ENCODE peak calls at places on chromosome 12, in nine cellular contexts. One of them, this sample, is unnamed.
A peak's percentile ranks its signal among the peaks of the same experiment; 100 is the strongest.

GRCh38 chr12:99745895-99746294 is 98.3 kb downstream of the GARIN6 start:
- DNase-seq in colonic mucosa: no peak
- DNase-seq in mesenchymal stem cell: no peak
- DNase-seq in HepG2: no peak
- DNase-seq in spleen: no peak
- DNase-seq in CD8-positive, alpha-beta T cell: no peak
- DNase-seq in heart left ventricle: no peak
- DNase-seq in fibroblast of lung: no peak
- DNase-seq in SK-N-SH: no peak
- DNase-seq in this sample: no peak

GRCh38 chr12:108720757-108721514 is 10.4 kb downstream of the CORO1C start:
- DNase-seq in colonic mucosa: no peak
- DNase-seq in mesenchymal stem cell: peak; percentile 77
- DNase-seq in HepG2: no peak
- DNase-seq in spleen: no peak
- DNase-seq in CD8-positive, alpha-beta T cell: no peak
- DNase-seq in heart left ventricle: no peak
- DNase-seq in fibroblast of lung: peak; percentile 74
- DNase-seq in SK-N-SH: no peak
- DNase-seq in this sample: no peak

GRCh38 chr12:76688627-76689026 is 75.3 kb upstream of the ZDHHC17 start:
- DNase-seq in colonic mucosa: no peak
- DNase-seq in mesenchymal stem cell: no peak
- DNase-seq in HepG2: no peak
- DNase-seq in spleen: no peak
- DNase-seq in CD8-positive, alpha-beta T cell: no peak
- DNase-seq in heart left ventricle: no peak
- DNase-seq in fibroblast of lung: no peak
- DNase-seq in SK-N-SH: no peak
- DNase-seq in this sample: no peak

GRCh38 chr12:113388351-113388750 is 15.3 kb downstream of the SDS start:
- DNase-seq in colonic mucosa: no peak
- DNase-seq in mesenchymal stem cell: no peak
- DNase-seq in HepG2: no peak
- DNase-seq in spleen: no peak
- DNase-seq in CD8-positive, alpha-beta T cell: no peak
- DNase-seq in heart left ventricle: no peak
- DNase-seq in fibroblast of lung: no peak
- DNase-seq in SK-N-SH: no peak
- DNase-seq in this sample: no peak

GRCh38 chr12:6928703-6929407 is 1.1 kb downstream of the ATN1 start:
- DNase-seq in colonic mucosa: no peak
- DNase-seq in mesenchymal stem cell: no peak
- DNase-seq in HepG2: no peak
- DNase-seq in spleen: peak; percentile 67
- DNase-seq in CD8-positive, alpha-beta T cell: no peak
- DNase-seq in heart left ventricle: no peak
- DNase-seq in fibroblast of lung: no peak
- DNase-seq in SK-N-SH: no peak
- DNase-seq in this sample: no peak

GRCh38 chr12:127270193-127270592 is 996.8 kb upstream of the TMEM132C start:
- DNase-seq in colonic mucosa: no peak
- DNase-seq in mesenchymal stem cell: peak; percentile 8
- DNase-seq in HepG2: no peak
- DNase-seq in spleen: no peak
- DNase-seq in CD8-positive, alpha-beta T cell: no peak
- DNase-seq in heart left ventricle: no peak
- DNase-seq in fibroblast of lung: peak; percentile 68
- DNase-seq in SK-N-SH: no peak
- DNase-seq in this sample: no peak

GRCh38 chr12:28963554-28963953 is 185.5 kb upstream of the FAR2 start:
- DNase-seq in colonic mucosa: no peak
- DNase-seq in mesenchymal stem cell: peak; percentile 37
- DNase-seq in HepG2: no peak
- DNase-seq in spleen: no peak
- DNase-seq in CD8-positive, alpha-beta T cell: no peak
- DNase-seq in heart left ventricle: no peak
- DNase-seq in fibroblast of lung: peak; percentile 45
- DNase-seq in SK-N-SH: no peak
- DNase-seq in this sample: no peak

GRCh38 chr12:92108651-92109050 is 37.0 kb downstream of the BTG1 start:
- DNase-seq in colonic mucosa: no peak
- DNase-seq in mesenchymal stem cell: peak; percentile 77
- DNase-seq in HepG2: no peak
- DNase-seq in spleen: no peak
- DNase-seq in CD8-positive, alpha-beta T cell: no peak
- DNase-seq in heart left ventricle: no peak
- DNase-seq in fibroblast of lung: peak; percentile 45
- DNase-seq in SK-N-SH: peak; percentile 20
- DNase-seq in this sample: peak; percentile 69

GRCh38 chr12:81779216-81779615 is 20.1 kb upstream of the PPFIA2 start:
- DNase-seq in colonic mucosa: no peak
- DNase-seq in mesenchymal stem cell: no peak
- DNase-seq in HepG2: no peak
- DNase-seq in spleen: no peak
- DNase-seq in CD8-positive, alpha-beta T cell: no peak
- DNase-seq in heart left ventricle: no peak
- DNase-seq in fibroblast of lung: peak; percentile 8
- DNase-seq in SK-N-SH: no peak
- DNase-seq in this sample: no peak

GRCh38 chr12:27779416-27779815 is 617 bp upstream of the KLHL42 start:
- DNase-seq in colonic mucosa: peak; percentile 33
- DNase-seq in mesenchymal stem cell: peak; percentile 30
- DNase-seq in HepG2: peak; percentile 10
- DNase-seq in spleen: peak; percentile 77
- DNase-seq in CD8-positive, alpha-beta T cell: no peak
- DNase-seq in heart left ventricle: no peak
- DNase-seq in fibroblast of lung: peak; percentile 18
- DNase-seq in SK-N-SH: peak; percentile 75
- DNase-seq in this sample: peak; percentile 74

GRCh38 chr12:80925983-80926382 is 11.8 kb downstream of the LIN7A start:
- DNase-seq in colonic mucosa: no peak
- DNase-seq in mesenchymal stem cell: no peak
- DNase-seq in HepG2: peak; percentile 75
- DNase-seq in spleen: no peak
- DNase-seq in CD8-positive, alpha-beta T cell: no peak
- DNase-seq in heart left ventricle: no peak
- DNase-seq in fibroblast of lung: no peak
- DNase-seq in SK-N-SH: no peak
- DNase-seq in this sample: no peak

GRCh38 chr12:19220861-19221466 is 91.4 kb downstream of the PLEKHA5 start:
- DNase-seq in colonic mucosa: no peak
- DNase-seq in mesenchymal stem cell: no peak
- DNase-seq in HepG2: no peak
- DNase-seq in spleen: no peak
- DNase-seq in CD8-positive, alpha-beta T cell: no peak
- DNase-seq in heart left ventricle: no peak
- DNase-seq in fibroblast of lung: peak; percentile 93
- DNase-seq in SK-N-SH: no peak
- DNase-seq in this sample: no peak

DNA sequence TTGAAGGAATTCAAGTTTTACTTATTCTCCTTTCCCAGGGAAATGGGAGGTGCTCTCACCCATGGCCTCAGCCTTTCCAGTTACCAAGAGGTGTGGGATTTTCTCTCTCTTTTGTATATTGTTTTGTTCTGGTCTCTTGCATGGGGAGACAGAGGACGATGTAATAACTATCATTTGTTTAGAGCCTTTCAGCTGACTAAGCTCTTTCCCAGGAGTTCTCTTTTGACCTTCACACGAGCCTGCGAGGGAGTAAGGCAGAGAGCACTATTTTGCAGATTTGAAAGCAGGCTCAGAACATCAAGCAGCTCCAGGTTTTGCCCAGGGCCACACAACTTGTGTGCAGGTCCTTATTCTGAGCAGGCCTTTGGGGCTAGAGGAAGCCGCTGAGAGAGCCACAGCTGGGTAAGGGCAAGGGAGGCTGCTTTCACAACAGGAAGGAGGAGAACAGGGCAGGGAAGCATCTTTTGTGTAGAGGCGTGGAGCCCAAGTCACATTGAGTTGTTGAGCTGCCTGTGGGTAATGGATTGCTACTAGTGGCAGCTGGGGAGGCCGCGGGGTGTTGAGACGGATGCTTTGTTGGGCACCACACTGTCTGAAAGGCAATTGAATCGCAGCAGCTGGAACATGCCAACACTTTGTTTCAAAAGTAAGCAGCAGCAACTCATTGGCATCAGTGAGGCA is 116.2 kb downstream of the PRMT8 start:
- DNase-seq in colonic mucosa: no peak
- DNase-seq in mesenchymal stem cell: no peak
- DNase-seq in HepG2: no peak
- DNase-seq in spleen: peak; percentile 44
- DNase-seq in CD8-positive, alpha-beta T cell: no peak
- DNase-seq in heart left ventricle: peak; percentile 14
- DNase-seq in fibroblast of lung: no peak
- DNase-seq in SK-N-SH: no peak
- DNase-seq in this sample: no peak
- H3K27ac ChIP-seq in colonic mucosa: no peak overlapping the region
- H3K27ac ChIP-seq in mesenchymal stem cell: no peak overlapping the region
- H3K27ac ChIP-seq in HepG2: no peak overlapping the region
- H3K27ac ChIP-seq in spleen: no peak overlapping the region
- H3K27ac ChIP-seq in CD8-positive, alpha-beta T cell: no peak overlapping the region
- H3K27ac ChIP-seq in heart left ventricle: no peak overlapping the region
- H3K27ac ChIP-seq in fibroblast of lung: no peak overlapping the region
- H3K27ac ChIP-seq in SK-N-SH: no peak overlapping the region
- H3K27ac ChIP-seq in this sample: peak overlapping the region; percentile 76

DNA sequence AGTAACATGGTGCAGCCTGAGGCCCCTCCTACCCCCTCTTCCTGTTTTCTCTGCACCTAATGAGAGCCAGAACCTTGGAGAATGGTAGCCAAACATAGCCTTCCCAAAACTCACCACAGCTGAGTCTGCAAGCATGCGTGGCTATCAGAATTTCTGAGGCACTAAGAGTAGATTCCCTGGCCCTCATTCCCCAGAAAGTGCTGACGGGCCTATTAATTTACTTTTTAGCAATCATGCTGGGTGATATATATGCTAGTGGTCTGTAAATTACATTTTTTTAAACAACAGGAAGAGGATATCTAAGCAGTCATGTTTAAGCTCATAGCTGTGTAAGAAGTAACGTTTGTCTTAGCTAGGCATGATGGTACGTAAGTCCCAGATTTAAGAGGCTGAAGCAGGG is 30.4 kb downstream of the KANSL2 start:
- DNase-seq in colonic mucosa: no peak
- DNase-seq in mesenchymal stem cell: no peak
- DNase-seq in HepG2: no peak
- DNase-seq in spleen: no peak
- DNase-seq in CD8-positive, alpha-beta T cell: no peak
- DNase-seq in heart left ventricle: no peak
- DNase-seq in fibroblast of lung: no peak
- DNase-seq in SK-N-SH: no peak
- DNase-seq in this sample: no peak
- H3K27ac ChIP-seq in colonic mucosa: no peak overlapping the region
- H3K27ac ChIP-seq in mesenchymal stem cell: no peak overlapping the region
- H3K27ac ChIP-seq in HepG2: no peak overlapping the region
- H3K27ac ChIP-seq in spleen: no peak overlapping the region
- H3K27ac ChIP-seq in CD8-positive, alpha-beta T cell: no peak overlapping the region
- H3K27ac ChIP-seq in heart left ventricle: no peak overlapping the region
- H3K27ac ChIP-seq in fibroblast of lung: no peak overlapping the region
- H3K27ac ChIP-seq in SK-N-SH: no peak overlapping the region
- H3K27ac ChIP-seq in this sample: no peak overlapping the region

GRCh38 chr12:124508323-124509096 is 58.9 kb downstream of the NCOR2 start:
- DNase-seq in colonic mucosa: no peak
- DNase-seq in mesenchymal stem cell: peak; percentile 56
- DNase-seq in HepG2: no peak
- DNase-seq in spleen: no peak
- DNase-seq in CD8-positive, alpha-beta T cell: no peak
- DNase-seq in heart left ventricle: peak; percentile 63
- DNase-seq in fibroblast of lung: peak; percentile 62
- DNase-seq in SK-N-SH: no peak
- DNase-seq in this sample: no peak
- H3K27ac ChIP-seq in colonic mucosa: peak overlapping the region; percentile 1
- H3K27ac ChIP-seq in mesenchymal stem cell: peak overlapping the region; percentile 92
- H3K27ac ChIP-seq in HepG2: no peak overlapping the region
- H3K27ac ChIP-seq in spleen: peak overlapping the region; percentile 84
- H3K27ac ChIP-seq in CD8-positive, alpha-beta T cell: no peak overlapping the region
- H3K27ac ChIP-seq in heart left ventricle: peak overlapping the region; percentile 86
- H3K27ac ChIP-seq in fibroblast of lung: peak overlapping the region; percentile 78
- H3K27ac ChIP-seq in SK-N-SH: peak overlapping the region; percentile 82
- H3K27ac ChIP-seq in this sample: peak overlapping the region; percentile 79

GRCh38 chr12:105665366-105665765 is 334.9 kb downstream of the C12orf75 start:
- DNase-seq in colonic mucosa: no peak
- DNase-seq in mesenchymal stem cell: no peak
- DNase-seq in HepG2: no peak
- DNase-seq in spleen: no peak
- DNase-seq in CD8-positive, alpha-beta T cell: no peak
- DNase-seq in heart left ventricle: no peak
- DNase-seq in fibroblast of lung: no peak
- DNase-seq in SK-N-SH: no peak
- DNase-seq in this sample: no peak

GRCh38 chr12:105658389-105658788 is 327.9 kb downstream of the C12orf75 start:
- DNase-seq in colonic mucosa: no peak
- DNase-seq in mesenchymal stem cell: no peak
- DNase-seq in HepG2: no peak
- DNase-seq in spleen: no peak
- DNase-seq in CD8-positive, alpha-beta T cell: no peak
- DNase-seq in heart left ventricle: no peak
- DNase-seq in fibroblast of lung: no peak
- DNase-seq in SK-N-SH: no peak
- DNase-seq in this sample: no peak

GRCh38 chr12:105654606-105655005 is 324.1 kb downstream of the C12orf75 start:
- DNase-seq in colonic mucosa: no peak
- DNase-seq in mesenchymal stem cell: no peak
- DNase-seq in HepG2: no peak
- DNase-seq in spleen: no peak
- DNase-seq in CD8-positive, alpha-beta T cell: no peak
- DNase-seq in heart left ventricle: no peak
- DNase-seq in fibroblast of lung: no peak
- DNase-seq in SK-N-SH: no peak
- DNase-seq in this sample: no peak

GRCh38 chr12:105659355-105660075 is 329.0 kb downstream of the C12orf75 start:
- DNase-seq in colonic mucosa: no peak
- DNase-seq in mesenchymal stem cell: no peak
- DNase-seq in HepG2: no peak
- DNase-seq in spleen: no peak
- DNase-seq in CD8-positive, alpha-beta T cell: no peak
- DNase-seq in heart left ventricle: no peak
- DNase-seq in fibroblast of lung: peak; percentile 75
- DNase-seq in SK-N-SH: no peak
- DNase-seq in this sample: no peak
- H3K27ac ChIP-seq in colonic mucosa: no peak overlapping the region
- H3K27ac ChIP-seq in mesenchymal stem cell: no peak overlapping the region
- H3K27ac ChIP-seq in HepG2: no peak overlapping the region
- H3K27ac ChIP-seq in spleen: no peak overlapping the region
- H3K27ac ChIP-seq in CD8-positive, alpha-beta T cell: no peak overlapping the region
- H3K27ac ChIP-seq in heart left ventricle: peak overlapping the region; percentile 74
- H3K27ac ChIP-seq in fibroblast of lung: no peak overlapping the region
- H3K27ac ChIP-seq in SK-N-SH: no peak overlapping the region
- H3K27ac ChIP-seq in this sample: no peak overlapping the region

This sample was measured in endodermal cell.